ENCODE peak calls at places on chromosomes 6 and 20, in nine cellular contexts. R is transverse colon, T is HCT116, W is K562, D is suprapubic skin, O is endothelial cell of umbilical vein, I is HL-60, C is breast epithelium, L is upper lobe of left lung. K is an unnamed sample.

GRCh38 chr20:31859266-31859997 is 10.9 kb downstream of the DUSP15 start:
- DNase-seq in I (no peak), R (no peak), T (no peak), D (peak; percentile 57), C (peak; percentile 48), W (no peak), O (no peak), L (no peak), K (no peak)

GRCh38 chr6:156639023-156639728 is 138.0 kb upstream of the ARID1B start:
- DNase-seq in W (no peak), C (no peak), L (no peak), T (no peak), I (no peak), D (no peak), O (no peak), R (no peak), K (no peak)

GRCh38 chr6:170212956-170213636 is 77.8 kb downstream of the DLL1 start:
- DNase-seq in L (no peak), R (no peak), O (no peak), W (no peak), T (no peak), I (no peak), D (peak; percentile 57), C (no peak), K (no peak)

GRCh38 chr6:45002390-45002789 is 325.7 kb upstream of the RUNX2 start:
- DNase-seq in R (no peak), O (no peak), L (no peak), C (no peak), T (no peak), W (no peak), I (no peak), D (no peak), K (no peak)

GRCh38 chr6:10347561-10348327 is 67.1 kb downstream of the TFAP2A start:
- DNase-seq in I (no peak), D (no peak), R (no peak), L (no peak), C (no peak), W (no peak), T (peak; percentile 8), O (no peak), K (no peak)

GRCh38 chr6:157985378-157986155 is 3.9 kb downstream of the SYNJ2 start:
- DNase-seq in C (peak; percentile 68), O (no peak), I (no peak), L (no peak), R (no peak), D (no peak), W (no peak), T (no peak), K (no peak)

GRCh38 chr6:20238688-20239587 is 26.7 kb upstream of the MBOAT1 start:
- DNase-seq in I (no peak), R (no peak), T (no peak), D (no peak), L (no peak), O (no peak), W (no peak), C (no peak), K (no peak)

GRCh38 chr6:38792356-38792755 is 77.2 kb downstream of the DNAH8 start:
- DNase-seq in T (no peak), I (no peak), C (no peak), L (no peak), O (no peak), R (no peak), D (no peak), W (no peak), K (no peak)

GRCh38 chr6:156698239-156699016 is 78.8 kb upstream of the ARID1B start:
- DNase-seq in L (no peak), W (no peak), C (no peak), I (no peak), R (peak; percentile 56), O (no peak), T (no peak), D (no peak), K (no peak)

GRCh38 chr6:149248688-149249369 is 68.7 kb upstream of the TAB2 start:
- DNase-seq in I (no peak), D (no peak), L (peak; percentile 40), T (peak; percentile 21), R (peak; percentile 82), C (no peak), W (no peak), O (no peak), K (no peak)

GRCh38 chr6:5606546-5606945 is 345.2 kb downstream of the FARS2 start:
- DNase-seq in T (no peak), R (no peak), I (no peak), L (no peak), O (no peak), D (no peak), C (no peak), W (no peak), K (no peak)

GRCh38 chr6:40256831-40257230 is 322.6 kb upstream of the MOCS1 start:
- DNase-seq in W (no peak), O (no peak), T (no peak), D (no peak), R (no peak), C (no peak), L (no peak), I (no peak), K (no peak)

GRCh38 chr6:45293306-45293705 is 34.8 kb upstream of the RUNX2 start:
- DNase-seq in C (no peak), L (no peak), R (no peak), I (no peak), O (no peak), T (no peak), D (no peak), W (no peak), K (no peak)

GRCh38 chr20:18926972-18927371 is 113.4 kb downstream of the SCP2D1 start:
- DNase-seq in T (no peak), O (no peak), D (no peak), C (no peak), R (no peak), W (no peak), I (no peak), L (no peak), K (no peak)

GRCh38 chr6:8739454-8739853 is 304.1 kb upstream of the SLC35B3 start:
- DNase-seq in O (no peak), T (no peak), R (no peak), W (no peak), I (no peak), D (no peak), L (no peak), C (no peak), K (no peak)

GRCh38 chr20:10848810-10849370 is 175.1 kb upstream of the JAG1 start:
- DNase-seq in R (peak; percentile 45), L (no peak), O (peak; percentile 62), I (no peak), C (no peak), D (no peak), T (peak; percentile 21), W (no peak), K (no peak)

GRCh38 chr6:32604434-32604877 is 14.8 kb upstream of the HLA-DRB1 start:
- DNase-seq in D (no peak), C (no peak), W (no peak), R (no peak), L (no peak), T (no peak), I (no peak), O (no peak), K (no peak)
- TF ChIP-seq POLR2AphosphoS5 in D (no peak), C (no peak), W (no peak), R (no peak), L (no peak), T (no peak), I (no peak), O (no peak), K (no peak)

GRCh38 chr6:43476744-43477143 is 626 bp upstream of the TJAP1 start:
- DNase-seq in W (no peak), I (no peak), C (no peak), O (no peak), R (no peak), T (no peak), D (no peak), L (no peak), K (no peak)
- H3K4me3 ChIP-seq in W (peak overlapping the region; percentile 80), I (peak overlapping the region; percentile 85), C (peak overlapping the region; percentile 77), O (no peak overlapping the region), R (peak overlapping the region; percentile 77), T (peak overlapping the region; percentile 66), D (peak overlapping the region; percentile 66), L (peak overlapping the region; percentile 87), K (peak overlapping the region; percentile 91)

DNA sequence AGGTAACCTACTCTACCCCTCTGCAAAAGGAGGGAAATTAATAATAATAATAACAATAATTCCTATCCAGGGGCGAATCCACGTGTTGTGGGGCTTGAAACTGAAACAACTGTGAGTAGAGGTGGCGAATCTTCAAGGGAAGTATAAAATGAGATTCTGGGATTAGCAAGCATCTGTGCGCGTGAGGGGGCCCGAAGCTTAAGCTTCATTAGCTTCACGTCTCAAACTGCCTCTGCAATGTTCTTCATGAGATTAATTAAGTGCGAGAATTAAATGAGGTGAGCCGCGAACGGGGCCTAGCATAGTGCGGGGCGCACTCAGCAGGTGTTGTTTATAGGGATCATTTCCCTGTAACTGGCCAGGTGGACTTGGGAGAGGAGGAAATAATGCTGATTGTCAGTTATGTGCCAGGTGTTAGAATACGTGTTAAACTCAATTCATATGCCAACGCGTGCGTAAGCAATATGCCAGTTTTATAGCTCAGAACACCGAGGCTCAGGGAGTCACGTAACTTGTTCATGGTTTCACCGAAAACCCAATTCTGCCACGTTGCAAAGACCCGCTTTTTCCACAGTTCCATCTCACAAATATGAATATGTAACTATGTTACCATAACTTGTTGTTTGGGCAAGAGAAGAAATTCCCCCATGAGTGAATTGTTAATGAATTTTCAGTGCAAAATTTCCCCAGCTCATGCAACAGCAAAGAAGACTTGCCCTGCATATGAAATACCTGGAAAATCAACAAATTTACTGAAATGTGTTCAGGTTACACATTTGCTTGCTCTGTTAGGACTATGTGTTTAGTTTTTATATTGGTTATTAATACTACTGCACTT is 30.3 kb downstream of the SF3B5 start:
- DNase-seq in D (no peak), I (no peak), W (no peak), T (no peak), R (peak; percentile 70), O (peak; percentile 11), L (no peak), C (no peak), K (no peak)
- TF ChIP-seq POLR2AphosphoS5 in D (no peak), I (no peak), W (no peak), T (no peak), R (peak; percentile 90), O (no peak), L (no peak), C (no peak), K (no peak)

GRCh38 chr20:41364967-41365765 is 1.5 kb downstream of the EMILIN3 start:
- DNase-seq in L (no peak), R (no peak), C (no peak), I (no peak), O (no peak), T (no peak), W (no peak), D (no peak), K (no peak)

GRCh38 chr20:41367956-41368355 is 1.3 kb upstream of the EMILIN3 start:
- DNase-seq in O (no peak), L (no peak), D (no peak), T (no peak), C (no peak), W (no peak), R (no peak), I (no peak), K (no peak)

GRCh38 chr20:41365785-41366545 is 653 bp downstream of the EMILIN3 start:
- DNase-seq in I (no peak), D (no peak), W (no peak), O (no peak), T (no peak), C (no peak), L (no peak), R (no peak), K (no peak)

GRCh38 chr20:41367393-41367695 is 726 bp upstream of the EMILIN3 start:
- DNase-seq in R (no peak), C (no peak), I (no peak), W (no peak), T (no peak), L (no peak), O (no peak), D (no peak), K (no peak)

GRCh38 chr20:41366546-41367392 is at the start of gene EMILIN3:
- DNase-seq in C (no peak), R (no peak), D (no peak), O (no peak), W (no peak), L (no peak), I (no peak), T (no peak), K (no peak)
- H3K4me3 ChIP-seq in C (peak within 1 kb of the TSS; percentile 74), R (peak within 1 kb of the TSS; percentile 48), D (peak within 1 kb of the TSS; percentile 56), O (no peak within 1 kb of the TSS), W (no peak within 1 kb of the TSS), L (peak within 1 kb of the TSS; percentile 39), I (no peak within 1 kb of the TSS), T (no peak within 1 kb of the TSS), K (peak within 1 kb of the TSS; percentile 65)